ENCODE peak calls at places on chromosomes 13 and 19, in seven cellular contexts. One of them, this sample, is unnamed.

GRCh38 chr13:112693831-112694497 is 4.1 kb downstream of the ATP11A start:
- DNase-seq in CD8-positive, alpha-beta T cell: no peak
- DNase-seq in breast epithelium: peak; percentile 24
- DNase-seq in GM23248: peak; percentile 88
- DNase-seq in left ventricle myocardium inferior: no peak
- DNase-seq in adrenal gland: peak; percentile 80
- DNase-seq in PC-3: peak; percentile 22
- DNase-seq in this sample: peak; percentile 67

GRCh38 chr13:94710881-94711560 is 1.3 kb downstream of the SOX21 start:
- DNase-seq in adrenal gland: no peak
- DNase-seq in CD8-positive, alpha-beta T cell: no peak
- DNase-seq in GM23248: peak; percentile 27
- DNase-seq in breast epithelium: no peak
- DNase-seq in PC-3: peak; percentile 59
- DNase-seq in left ventricle myocardium inferior: no peak
- DNase-seq in this sample: no peak

GRCh38 chr13:91133941-91134772 is 213.3 kb upstream of the MIR17HG start:
- DNase-seq in GM23248: peak; percentile 70
- DNase-seq in left ventricle myocardium inferior: no peak
- DNase-seq in CD8-positive, alpha-beta T cell: peak; percentile 4
- DNase-seq in adrenal gland: peak; percentile 71
- DNase-seq in breast epithelium: peak; percentile 53
- DNase-seq in PC-3: peak; percentile 61
- DNase-seq in this sample: no peak

GRCh38 chr19:36207605-36208252 is 6.7 kb downstream of the ZNF565 start:
- DNase-seq in breast epithelium: no peak
- DNase-seq in left ventricle myocardium inferior: no peak
- DNase-seq in CD8-positive, alpha-beta T cell: no peak
- DNase-seq in adrenal gland: no peak
- DNase-seq in PC-3: no peak
- DNase-seq in GM23248: no peak
- DNase-seq in this sample: no peak

GRCh38 chr13:23212621-23213020 is 31.8 kb downstream of the SGCG start:
- DNase-seq in GM23248: no peak
- DNase-seq in breast epithelium: no peak
- DNase-seq in PC-3: no peak
- DNase-seq in adrenal gland: no peak
- DNase-seq in left ventricle myocardium inferior: no peak
- DNase-seq in CD8-positive, alpha-beta T cell: no peak
- DNase-seq in this sample: no peak

GRCh38 chr13:74574964-74575728 is 440.9 kb upstream of the KLF12 start:
- DNase-seq in CD8-positive, alpha-beta T cell: no peak
- DNase-seq in GM23248: no peak
- DNase-seq in PC-3: no peak
- DNase-seq in breast epithelium: no peak
- DNase-seq in adrenal gland: no peak
- DNase-seq in left ventricle myocardium inferior: no peak
- DNase-seq in this sample: no peak

GRCh38 chr13:40206241-40207109 is 460.0 kb downstream of the FOXO1 start:
- DNase-seq in PC-3: peak; percentile 64
- DNase-seq in CD8-positive, alpha-beta T cell: peak; percentile 42
- DNase-seq in breast epithelium: no peak
- DNase-seq in GM23248: peak; percentile 25
- DNase-seq in left ventricle myocardium inferior: no peak
- DNase-seq in adrenal gland: no peak
- DNase-seq in this sample: no peak

GRCh38 chr19:33383722-33384292 is 10.3 kb downstream of the CEBPG start:
- DNase-seq in PC-3: no peak
- DNase-seq in CD8-positive, alpha-beta T cell: no peak
- DNase-seq in left ventricle myocardium inferior: no peak
- DNase-seq in breast epithelium: peak; percentile 47
- DNase-seq in GM23248: no peak
- DNase-seq in adrenal gland: no peak
- DNase-seq in this sample: no peak

GRCh38 chr13:50015263-50015662 is at the start of gene KCNRG:
- DNase-seq in CD8-positive, alpha-beta T cell: no peak
- DNase-seq in GM23248: peak; percentile 62
- DNase-seq in adrenal gland: no peak
- DNase-seq in PC-3: no peak
- DNase-seq in breast epithelium: no peak
- DNase-seq in left ventricle myocardium inferior: no peak
- DNase-seq in this sample: no peak

GRCh38 chr13:20114066-20114465 is 46.8 kb downstream of the GJA3 start:
- DNase-seq in breast epithelium: no peak
- DNase-seq in CD8-positive, alpha-beta T cell: no peak
- DNase-seq in left ventricle myocardium inferior: no peak
- DNase-seq in PC-3: no peak
- DNase-seq in adrenal gland: no peak
- DNase-seq in GM23248: no peak
- DNase-seq in this sample: no peak

GRCh38 chr19:39540333-39540673 is 342 bp upstream of the EID2 start:
- DNase-seq in breast epithelium: no peak
- DNase-seq in left ventricle myocardium inferior: no peak
- DNase-seq in GM23248: no peak
- DNase-seq in PC-3: peak; percentile 5
- DNase-seq in CD8-positive, alpha-beta T cell: no peak
- DNase-seq in adrenal gland: no peak
- DNase-seq in this sample: no peak

GRCh38 chr13:48542581-48543341 is 9.9 kb upstream of the RCBTB2 start:
- DNase-seq in left ventricle myocardium inferior: peak; percentile 64
- DNase-seq in PC-3: no peak
- DNase-seq in CD8-positive, alpha-beta T cell: no peak
- DNase-seq in GM23248: peak; percentile 22
- DNase-seq in breast epithelium: no peak
- DNase-seq in adrenal gland: peak; percentile 68
- DNase-seq in this sample: peak; percentile 57

GRCh38 chr19:5250127-5250659 is 90.4 kb downstream of the PTPRS start:
- DNase-seq in GM23248: no peak
- DNase-seq in adrenal gland: peak; percentile 94
- DNase-seq in CD8-positive, alpha-beta T cell: no peak
- DNase-seq in left ventricle myocardium inferior: peak; percentile 75
- DNase-seq in breast epithelium: no peak
- DNase-seq in PC-3: no peak
- DNase-seq in this sample: no peak

GRCh38 chr13:114099191-114099590 is 33.2 kb downstream of the RASA3 start:
- DNase-seq in breast epithelium: peak; percentile 75
- DNase-seq in GM23248: peak; percentile 94
- DNase-seq in CD8-positive, alpha-beta T cell: no peak
- DNase-seq in PC-3: peak; percentile 73
- DNase-seq in left ventricle myocardium inferior: peak; percentile 83
- DNase-seq in adrenal gland: peak; percentile 86
- DNase-seq in this sample: no peak

GRCh38 chr19:46748325-46749109 is 2.3 kb upstream of the STRN4 start:
- DNase-seq in CD8-positive, alpha-beta T cell: peak; percentile 84
- DNase-seq in adrenal gland: peak; percentile 82
- DNase-seq in GM23248: peak; percentile 73
- DNase-seq in PC-3: peak; percentile 63
- DNase-seq in breast epithelium: no peak
- DNase-seq in left ventricle myocardium inferior: peak; percentile 59
- DNase-seq in this sample: no peak

GRCh38 chr19:4088975-4089374 is 22.3 kb upstream of the ZBTB7A start:
- DNase-seq in breast epithelium: no peak
- DNase-seq in PC-3: no peak
- DNase-seq in left ventricle myocardium inferior: no peak
- DNase-seq in adrenal gland: no peak
- DNase-seq in CD8-positive, alpha-beta T cell: peak; percentile 60
- DNase-seq in GM23248: no peak
- DNase-seq in this sample: no peak
- H3K4me3 ChIP-seq in breast epithelium: peak overlapping the region; percentile 6
- H3K4me3 ChIP-seq in PC-3: no peak overlapping the region
- H3K4me3 ChIP-seq in left ventricle myocardium inferior: peak overlapping the region; percentile 26
- H3K4me3 ChIP-seq in adrenal gland: no peak overlapping the region
- H3K4me3 ChIP-seq in CD8-positive, alpha-beta T cell: no peak overlapping the region
- H3K4me3 ChIP-seq in GM23248: no peak overlapping the region
- H3K4me3 ChIP-seq in this sample: peak overlapping the region; percentile 29

GRCh38 chr19:3196064-3196932 is 10.6 kb downstream of the NCLN start:
- DNase-seq in GM23248: no peak
- DNase-seq in adrenal gland: no peak
- DNase-seq in CD8-positive, alpha-beta T cell: no peak
- DNase-seq in left ventricle myocardium inferior: no peak
- DNase-seq in PC-3: no peak
- DNase-seq in breast epithelium: no peak
- DNase-seq in this sample: peak; percentile 64
- H3K36me3 ChIP-seq in GM23248: no peaks in the 10 kb centered on the region
- H3K36me3 ChIP-seq in adrenal gland: peaks cover 16% of the 10 kb centered on the region
- H3K36me3 ChIP-seq in CD8-positive, alpha-beta T cell: peaks cover 4% of the 10 kb centered on the region
- H3K36me3 ChIP-seq in left ventricle myocardium inferior: peaks cover 35% of the 10 kb centered on the region
- H3K36me3 ChIP-seq in PC-3: peaks cover 2% of the 10 kb centered on the region
- H3K36me3 ChIP-seq in breast epithelium: no peaks in the 10 kb centered on the region
- H3K36me3 ChIP-seq in this sample: no peaks in the 10 kb centered on the region

GRCh38 chr19:34963531-34964406 is at the start of gene ZNF792:
- DNase-seq in GM23248: peak; percentile 73
- DNase-seq in CD8-positive, alpha-beta T cell: peak; percentile 43
- DNase-seq in left ventricle myocardium inferior: peak; percentile 69
- DNase-seq in breast epithelium: peak; percentile 59
- DNase-seq in adrenal gland: peak; percentile 75
- DNase-seq in PC-3: peak; percentile 41
- DNase-seq in this sample: peak; percentile 94
- H3K27ac ChIP-seq in GM23248: no peak within 1 kb of the TSS
- H3K27ac ChIP-seq in CD8-positive, alpha-beta T cell: peak within 1 kb of the TSS; percentile 51
- H3K27ac ChIP-seq in left ventricle myocardium inferior: peak within 1 kb of the TSS; percentile 89
- H3K27ac ChIP-seq in breast epithelium: peak within 1 kb of the TSS; percentile 60
- H3K27ac ChIP-seq in adrenal gland: peak within 1 kb of the TSS; percentile 5
- H3K27ac ChIP-seq in PC-3: peak within 1 kb of the TSS; percentile 56
- H3K27ac ChIP-seq in this sample: peak within 1 kb of the TSS; percentile 84

DNA sequence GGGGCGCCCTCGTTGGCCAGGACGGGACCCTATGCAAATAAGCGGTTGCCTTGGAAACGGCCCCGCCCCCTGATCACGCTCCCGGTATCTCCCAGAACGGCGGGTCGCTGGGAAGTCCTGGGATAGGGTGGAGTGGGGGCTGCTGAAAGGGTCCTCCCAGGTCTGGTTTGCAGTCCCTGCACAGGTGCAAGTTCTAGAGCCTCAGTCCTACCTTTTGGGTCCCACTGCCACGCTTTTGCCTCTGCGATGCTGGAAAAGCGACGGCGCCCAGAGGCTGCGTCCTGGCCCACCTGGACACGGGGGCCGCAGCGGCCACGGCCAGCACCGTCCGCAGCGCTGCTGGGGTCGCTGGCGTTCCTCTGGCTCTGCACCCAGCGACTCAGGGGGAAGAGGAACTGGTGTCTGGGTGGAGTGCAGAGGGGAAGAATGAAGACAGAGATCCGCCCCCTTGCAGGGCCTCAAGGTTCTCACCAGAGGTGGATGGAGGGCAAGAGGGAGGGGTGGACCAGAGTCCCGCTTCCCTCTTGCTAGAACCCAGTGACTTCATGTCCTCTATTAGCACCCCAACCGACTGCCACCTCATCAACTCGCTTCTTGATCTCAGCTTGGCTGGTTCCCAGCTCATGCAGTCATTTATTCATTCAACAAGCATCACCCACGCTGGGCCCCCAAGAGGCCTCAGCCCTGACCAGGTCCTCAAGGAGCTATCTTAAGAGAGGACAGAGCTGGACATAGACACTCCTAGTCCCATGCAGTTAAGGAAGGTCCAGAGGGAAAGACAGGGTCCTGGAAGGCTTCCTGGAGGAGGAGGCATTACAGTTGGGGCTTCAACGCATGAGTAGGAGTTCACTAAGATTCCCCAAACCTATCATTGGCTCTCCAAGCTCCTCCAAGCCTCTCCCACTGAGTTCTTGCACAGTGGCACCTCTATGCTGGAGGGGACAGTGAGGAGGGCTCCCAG is at the start of gene LRRC25:
- DNase-seq in PC-3: no peak
- DNase-seq in left ventricle myocardium inferior: peak; percentile 46
- DNase-seq in GM23248: no peak
- DNase-seq in adrenal gland: no peak
- DNase-seq in CD8-positive, alpha-beta T cell: no peak
- DNase-seq in breast epithelium: no peak
- DNase-seq in this sample: peak; percentile 84
- H3K4me3 ChIP-seq in PC-3: no peak within 1 kb of the TSS
- H3K4me3 ChIP-seq in left ventricle myocardium inferior: peak within 1 kb of the TSS; percentile 48
- H3K4me3 ChIP-seq in GM23248: no peak within 1 kb of the TSS
- H3K4me3 ChIP-seq in adrenal gland: peak within 1 kb of the TSS; percentile 36
- H3K4me3 ChIP-seq in CD8-positive, alpha-beta T cell: no peak within 1 kb of the TSS
- H3K4me3 ChIP-seq in breast epithelium: peak within 1 kb of the TSS; percentile 42
- H3K4me3 ChIP-seq in this sample: no peak within 1 kb of the TSS

GRCh38 chr13:102609696-102610095 is 12.9 kb downstream of the TPP2 start:
- DNase-seq in adrenal gland: no peak
- DNase-seq in CD8-positive, alpha-beta T cell: no peak
- DNase-seq in breast epithelium: no peak
- DNase-seq in PC-3: no peak
- DNase-seq in GM23248: no peak
- DNase-seq in left ventricle myocardium inferior: no peak
- DNase-seq in this sample: no peak
- H3K36me3 ChIP-seq in adrenal gland: peaks cover 30% of the 10 kb centered on the region
- H3K36me3 ChIP-seq in CD8-positive, alpha-beta T cell: peaks cover 9% of the 10 kb centered on the region
- H3K36me3 ChIP-seq in breast epithelium: no peaks in the 10 kb centered on the region
- H3K36me3 ChIP-seq in PC-3: peaks cover 19% of the 10 kb centered on the region
- H3K36me3 ChIP-seq in GM23248: peaks cover 12% of the 10 kb centered on the region
- H3K36me3 ChIP-seq in left ventricle myocardium inferior: peaks cover 59% of the 10 kb centered on the region
- H3K36me3 ChIP-seq in this sample: peaks cover 75% of the 10 kb centered on the region

GRCh38 chr19:16403151-16403977 is 68.4 kb downstream of the EPS15L1 start:
- DNase-seq in CD8-positive, alpha-beta T cell: no peak
- DNase-seq in breast epithelium: no peak
- DNase-seq in PC-3: no peak
- DNase-seq in adrenal gland: no peak
- DNase-seq in left ventricle myocardium inferior: peak; percentile 39
- DNase-seq in GM23248: no peak
- DNase-seq in this sample: no peak
- H3K27ac ChIP-seq in CD8-positive, alpha-beta T cell: no peak overlapping the region
- H3K27ac ChIP-seq in breast epithelium: no peak overlapping the region
- H3K27ac ChIP-seq in PC-3: no peak overlapping the region
- H3K27ac ChIP-seq in adrenal gland: no peak overlapping the region
- H3K27ac ChIP-seq in left ventricle myocardium inferior: peak overlapping the region; percentile 76
- H3K27ac ChIP-seq in GM23248: no peak overlapping the region
- H3K27ac ChIP-seq in this sample: peak overlapping the region; percentile 9

This sample was measured in left lung.